ENCODE peak calls at places on chromosome 1, in ten cellular contexts. J is neural progenitor cell; R is activated naive CD4-positive, alpha-beta T cell treated with anti-CD3 and anti-CD28 coated beads for 36 hours; Y is HCT116; Z is hypothalamus; B is prostate gland; Q is activated T-helper 1 cell treated with anti-CD3 and anti-CD28 coated beads, Interleukin-2, amount 50 U/mL, for 16 hours; F is foreskin fibroblast; M is stimulated activated CD8-positive, alpha-beta memory T cell treated with anti-CD3 and anti-CD28 coated beads, Interleukin-7, amount 100 ng/mL, for 1 hour; H is activated CD4-positive, CD25-positive, alpha-beta regulatory T cell. C is an unnamed sample.
A peak's percentile ranks its signal among the peaks of the same experiment; 100 is the strongest.

GRCh38 chr1:30005972-30006619 is 717.3 kb downstream of the MATN1 start:
- DNase-seq in M (no peak), F (no peak), J (peak; percentile 10), Q (no peak), Z (no peak), R (no peak), H (no peak), B (no peak), Y (peak; percentile 32), C (no peak)

GRCh38 chr1:161196521-161197451 is 2.1 kb downstream of the ADAMTS4 start:
- DNase-seq in M (no peak), F (peak; percentile 90), H (no peak), Q (no peak), J (peak; percentile 71), R (no peak), Y (no peak), B (no peak), Z (no peak), C (peak; percentile 82)

GRCh38 chr1:45894331-45894730 is 90.9 kb downstream of the MAST2 start:
- DNase-seq in Z (no peak), H (no peak), J (no peak), F (no peak), R (no peak), Y (no peak), B (no peak), M (no peak), Q (no peak), C (no peak)

GRCh38 chr1:15684042-15684461 is at the start of gene PLEKHM2:
- DNase-seq in Q (no peak), M (no peak), R (peak; percentile 44), F (peak; percentile 44), J (peak; percentile 77), B (no peak), Z (no peak), Y (no peak), H (peak; percentile 42), C (no peak)

GRCh38 chr1:10737268-10737624 is 59.2 kb downstream of the CASZ1 start:
- DNase-seq in Y (no peak), F (no peak), Z (no peak), Q (no peak), J (no peak), H (no peak), M (no peak), B (no peak), R (no peak), C (no peak)

GRCh38 chr1:245074232-245074747 is 80.5 kb upstream of the KIF26B start:
- DNase-seq in B (no peak), Q (no peak), M (no peak), J (peak; percentile 69), F (no peak), R (no peak), Y (no peak), Z (no peak), H (no peak), C (no peak)

GRCh38 chr1:89632213-89633102 is 462 bp upstream of the LRRC8C start:
- DNase-seq in F (peak; percentile 80), R (peak; percentile 86), M (peak; percentile 72), J (peak; percentile 89), Q (peak; percentile 71), Y (peak; percentile 41), Z (peak; percentile 76), B (peak; percentile 61), H (peak; percentile 82), C (peak; percentile 97)

GRCh38 chr1:181558416-181558815 is 75.1 kb downstream of the CACNA1E start:
- DNase-seq in R (no peak), B (no peak), J (no peak), H (no peak), M (no peak), F (no peak), Y (no peak), Z (no peak), Q (no peak), C (no peak)

GRCh38 chr1:200938955-200939354 is 44.3 kb downstream of the INAVA start:
- DNase-seq in Z (no peak), Q (no peak), B (no peak), F (no peak), H (no peak), M (no peak), Y (no peak), J (no peak), R (peak; percentile 23), C (no peak)

GRCh38 chr1:23777979-23778814 is at the start of gene PITHD1:
- DNase-seq in H (peak; percentile 65), Y (peak; percentile 76), B (peak; percentile 76), F (peak; percentile 74), M (peak; percentile 53), Q (peak; percentile 46), R (peak; percentile 81), Z (peak; percentile 64), J (peak; percentile 96), C (peak; percentile 66)